ENCODE peak calls at places on chromosomes 7 and 10, in six cellular contexts. A, P, S, F, G and Q are unnamed samples.

GRCh38 chr7:97024209-97025129 is at the start of gene DLX5:
- DNase-seq in A (peak), P (no peak), S (no peak), F (no peak), G (peak), Q (peak)

GRCh38 chr10:95864906-95865813 is 42.6 kb upstream of the CC2D2B start:
- DNase-seq in A (peak), P (peak), S (no peak), F (peak), G (peak), Q (peak)

GRCh38 chr10:120394446-120394845 is 62.6 kb upstream of the PLPP4 start:
- DNase-seq in A (peak), P (no peak), S (no peak), F (no peak), G (no peak), Q (no peak)

GRCh38 chr10:93068411-93069244 is 5.1 kb upstream of the CYP26A1 start:
- DNase-seq in A (peak), P (no peak), S (no peak), F (no peak), G (peak), Q (no peak)

GRCh38 chr10:12509016-12509793 is 159.9 kb downstream of the CAMK1D start:
- DNase-seq in A (no peak), P (no peak), S (no peak), F (no peak), G (no peak), Q (peak)

GRCh38 chr7:35003679-35004278 is 33.5 kb downstream of the DPY19L1 start:
- DNase-seq in A (peak), P (no peak), S (no peak), F (peak), G (peak), Q (peak)

GRCh38 chr10:30701471-30702173 is 72.1 kb upstream of the LYZL2 start:
- DNase-seq in A (peak), P (no peak), S (no peak), F (no peak), G (peak), Q (no peak)

GRCh38 chr7:80637911-80638765 is at the start of gene CD36:
- DNase-seq in A (peak), P (no peak), S (no peak), F (no peak), G (no peak), Q (no peak)

GRCh38 chr7:36090976-36091375 is 62.1 kb upstream of the EEPD1 start:
- DNase-seq in A (no peak), P (no peak), S (no peak), F (no peak), G (no peak), Q (no peak)

GRCh38 chr10:6514844-6515780 is 65.0 kb downstream of the PRKCQ start:
- DNase-seq in A (no peak), P (no peak), S (no peak), F (no peak), G (no peak), Q (no peak)

GRCh38 chr10:130757271-130757670 is 554.2 kb downstream of the TCERG1L start:
- DNase-seq in A (no peak), P (no peak), S (peak), F (no peak), G (no peak), Q (no peak)

GRCh38 chr7:88495901-88496300 is 189.2 kb upstream of the STEAP4 start:
- DNase-seq in A (no peak), P (no peak), S (no peak), F (no peak), G (no peak), Q (no peak)

GRCh38 chr10:129940617-129941198 is 23.4 kb downstream of the EBF3 start:
- DNase-seq in A (no peak), P (no peak), S (peak), F (no peak), G (no peak), Q (no peak)

DNA sequence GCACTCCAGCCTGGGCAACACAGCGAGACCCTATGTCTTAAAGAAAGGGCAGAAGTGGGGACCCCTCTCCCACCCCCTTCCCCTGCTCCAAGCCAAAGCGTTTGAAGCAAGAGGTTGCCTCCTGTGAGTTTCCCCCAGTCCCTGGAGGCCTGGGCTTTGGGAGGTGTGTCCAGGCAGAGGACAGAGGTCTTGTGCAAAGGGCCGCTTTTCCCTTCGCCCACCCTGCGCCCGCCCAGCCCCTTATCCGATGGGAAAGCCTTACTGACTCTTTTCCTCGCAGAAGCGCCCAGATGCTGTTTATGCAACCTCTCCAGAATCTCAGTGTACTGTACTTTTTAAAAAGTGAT is 50.6 kb upstream of the GTF2I start:
- DNase-seq in A (no peak), P (no peak), S (no peak), F (no peak), G (no peak), Q (no peak)
- H3K4me3 ChIP-seq in A (peak), P (no peak), S (peak), F (peak), G (peak), Q (no peak)

GRCh38 chr10:113788604-113789083 is 37.2 kb downstream of the PLEKHS1 start:
- DNase-seq in A (peak), P (no peak), S (no peak), F (peak), G (peak), Q (peak)
- H3K4me3 ChIP-seq in A (no peak), P (no peak), S (no peak), F (no peak), G (no peak), Q (no peak)

GRCh38 chr10:69181433-69181832 is 1.4 kb downstream of the SUPV3L1 start:
- DNase-seq in A (no peak), P (no peak), S (no peak), F (no peak), G (peak), Q (peak)
- H3K4me3 ChIP-seq in A (peak), P (no peak), S (peak), F (peak), G (peak), Q (peak)

GRCh38 chr10:86364551-86365345 is 1.8 kb downstream of the GRID1 start:
- DNase-seq in A (no peak), P (peak), S (peak), F (no peak), G (no peak), Q (no peak)

GRCh38 chr10:86366033-86366901 is at the start of gene GRID1:
- DNase-seq in A (no peak), P (no peak), S (peak), F (no peak), G (peak), Q (no peak)

GRCh38 chr10:86366902-86367338 is 325 bp upstream of the GRID1 start:
- DNase-seq in A (no peak), P (no peak), S (peak), F (no peak), G (peak), Q (no peak)

GRCh38 chr10:86363833-86364511 is 2.6 kb downstream of the GRID1 start:
- DNase-seq in A (no peak), P (no peak), S (peak), F (no peak), G (no peak), Q (no peak)

GRCh38 chr10:86365346-86366032 is 1.1 kb downstream of the GRID1 start:
- DNase-seq in A (no peak), P (no peak), S (peak), F (no peak), G (no peak), Q (no peak)
- H3K4me3 ChIP-seq in A (no peak), P (peak), S (peak), F (peak), G (no peak), Q (peak)